ENCODE peak calls at places on chromosomes 11 and 22, in six cellular contexts. Z, J, D, Y, C and G are unnamed samples.

GRCh38 chr11:9528573-9529332 is 44.7 kb upstream of the WEE1 start:
- DNase-seq in J (no peak), C (no peak), Z (no peak), Y (no peak), D (no peak), G (no peak)

GRCh38 chr11:70470127-70470526 is 71.8 kb downstream of the CTTN start:
- DNase-seq in D (no peak), J (no peak), Z (no peak), Y (no peak), C (no peak), G (peak)

GRCh38 chr11:20156280-20156875 is 3.9 kb downstream of the DBX1 start:
- DNase-seq in Z (no peak), C (no peak), J (no peak), Y (no peak), D (peak), G (peak)

GRCh38 chr11:102853055-102853454 is 9.6 kb upstream of the MMP3 start:
- DNase-seq in J (no peak), Y (no peak), C (no peak), Z (no peak), D (no peak), G (no peak)

GRCh38 chr22:45887202-45888131 is 89.5 kb downstream of the WNT7B start:
- DNase-seq in D (no peak), J (no peak), Z (no peak), Y (no peak), C (no peak), G (peak)

GRCh38 chr11:91133361-91133760 is 910.5 kb upstream of the CHORDC1 start:
- DNase-seq in J (no peak), C (no peak), Y (no peak), Z (no peak), D (no peak), G (no peak)

GRCh38 chr11:16086229-16086628 is 270.1 kb downstream of the SOX6 start:
- DNase-seq in C (no peak), Y (no peak), Z (no peak), D (no peak), J (no peak), G (no peak)

GRCh38 chr22:42757475-42757874 is 36.8 kb upstream of the A4GALT start:
- DNase-seq in D (no peak), J (no peak), Z (no peak), C (no peak), Y (no peak), G (no peak)

GRCh38 chr22:49620666-49621065 is 207.0 kb downstream of the BRD1 start:
- DNase-seq in D (no peak), C (no peak), Y (no peak), Z (no peak), J (no peak), G (no peak)

GRCh38 chr11:117898059-117898458 is 21.6 kb upstream of the FXYD6 start:
- DNase-seq in C (no peak), Y (no peak), D (no peak), J (no peak), Z (no peak), G (no peak)

GRCh38 chr22:17154971-17155370 is 4.1 kb downstream of the HDHD5 start:
- DNase-seq in D (no peak), C (no peak), Z (no peak), J (no peak), Y (no peak), G (no peak)

GRCh38 chr11:12160680-12161079 is 50.3 kb downstream of the MICAL2 start:
- DNase-seq in J (no peak), Z (no peak), C (no peak), Y (no peak), D (no peak), G (no peak)